ENCODE peak calls at places on chromosomes 1 and 21, in seven cellular contexts. O is PC-3; B is astrocyte of the spinal cord; I is AG09309; L is naive thymus-derived CD4-positive, alpha-beta T cell; P is suprapubic skin; J is right cardiac atrium. T is an unnamed sample.

GRCh38 chr1:205270764-205271163 is 43.0 kb downstream of the TMCC2 start:
- DNase-seq in J (no peak), B (no peak), P (no peak), I (no peak), L (no peak), O (peak), T (no peak)

GRCh38 chr21:26077523-26077922 is 93.0 kb downstream of the APP start:
- DNase-seq in J (no peak), B (no peak), P (no peak), I (no peak), L (no peak), O (no peak), T (no peak)

GRCh38 chr1:223189903-223190724 is 47.1 kb upstream of the TLR5 start:
- DNase-seq in I (peak), B (peak), L (peak), J (no peak), O (peak), P (no peak), T (peak)

GRCh38 chr1:50080904-50081586 is 27.7 kb upstream of the ELAVL4 start:
- DNase-seq in I (no peak), B (peak), L (no peak), O (peak), J (no peak), P (no peak), T (peak)

GRCh38 chr1:154446292-154446691 is 41.1 kb downstream of the IL6R start:
- DNase-seq in O (no peak), I (peak), L (no peak), J (no peak), P (peak), B (peak), T (no peak)

GRCh38 chr1:220942278-220942677 is 63.0 kb downstream of the HLX start:
- DNase-seq in L (no peak), B (no peak), O (no peak), J (no peak), P (no peak), I (no peak), T (no peak)

GRCh38 chr1:248850124-248850523 is 8.8 kb downstream of the ZNF692 start:
- DNase-seq in P (no peak), O (no peak), I (no peak), B (no peak), J (no peak), L (no peak), T (no peak)

GRCh38 chr1:153356392-153357075 is 1.1 kb upstream of the S100A9 start:
- DNase-seq in I (no peak), O (no peak), P (no peak), L (no peak), B (no peak), J (no peak), T (no peak)

GRCh38 chr1:9892563-9893528 is 17.2 kb downstream of the CTNNBIP1 start:
- DNase-seq in P (no peak), O (peak), J (no peak), B (peak), I (no peak), L (no peak), T (peak)

GRCh38 chr1:67821263-67821662 is 12.0 kb downstream of the GNG12 start:
- DNase-seq in I (no peak), O (no peak), L (no peak), P (no peak), J (no peak), B (no peak), T (no peak)

GRCh38 chr1:235011064-235011598 is 117.5 kb downstream of the TOMM20 start:
- DNase-seq in I (no peak), O (no peak), B (no peak), P (peak), L (peak), J (no peak), T (no peak)

GRCh38 chr1:188277771-188278170 is 1449.0 kb downstream of the PLA2G4A start:
- DNase-seq in J (no peak), L (no peak), B (no peak), P (no peak), O (no peak), I (no peak), T (no peak)

GRCh38 chr1:230303069-230303468 is 123.1 kb downstream of the PGBD5 start:
- DNase-seq in P (no peak), J (no peak), B (no peak), L (no peak), I (no peak), O (no peak), T (no peak)

GRCh38 chr1:66732407-66733166 is 19.7 kb upstream of the DYNLT5 start:
- DNase-seq in B (no peak), L (no peak), I (no peak), P (no peak), J (no peak), O (peak), T (no peak)

GRCh38 chr1:205365945-205366463 is 9.3 kb upstream of the KLHDC8A start:
- DNase-seq in B (peak), L (no peak), J (no peak), P (peak), O (peak), I (no peak), T (no peak)

GRCh38 chr1:165034136-165034535 is 322.4 kb downstream of the LMX1A start:
- DNase-seq in J (no peak), O (peak), L (no peak), I (no peak), B (no peak), P (no peak), T (no peak)

GRCh38 chr1:10646347-10646861 is 150.0 kb downstream of the CASZ1 start:
- DNase-seq in B (peak), I (no peak), O (peak), P (no peak), L (no peak), J (peak), T (no peak)

GRCh38 chr1:218433744-218434143 is 88.6 kb downstream of the TGFB2 start:
- DNase-seq in P (no peak), O (no peak), B (peak), L (no peak), I (no peak), J (no peak), T (no peak)

GRCh38 chr21:37937668-37938067 is 21.4 kb upstream of the KCNJ6 start:
- DNase-seq in O (no peak), P (no peak), B (no peak), I (no peak), L (no peak), J (no peak), T (no peak)

GRCh38 chr1:94980049-94980908 is 53.4 kb upstream of the CNN3 start:
- DNase-seq in P (no peak), B (no peak), O (no peak), L (no peak), J (no peak), I (no peak), T (no peak)

GRCh38 chr1:111778541-111779051 is 22.9 kb downstream of the DDX20 start:
- DNase-seq in O (no peak), P (no peak), L (no peak), I (peak), J (no peak), B (no peak), T (no peak)

GRCh38 chr1:24309762-24310485 is 9.2 kb upstream of the GRHL3 start:
- DNase-seq in I (no peak), L (no peak), J (no peak), P (no peak), O (peak), B (peak), T (no peak)

GRCh38 chr1:156592158-156592909 is 758 bp downstream of the NAXE start:
- DNase-seq in O (peak), L (no peak), P (no peak), I (no peak), J (no peak), B (no peak), T (no peak)

GRCh38 chr1:156591432-156592157 is at the start of gene NAXE:
- DNase-seq in I (no peak), J (peak), P (peak), B (peak), L (peak), O (peak), T (no peak)

GRCh38 chr1:156589546-156589945 is 2.0 kb upstream of the NAXE start:
- DNase-seq in B (no peak), P (no peak), O (no peak), I (no peak), L (no peak), J (no peak), T (no peak)

GRCh38 chr1:156591181-156591431 is 470 bp upstream of the NAXE start:
- DNase-seq in J (no peak), O (no peak), L (no peak), I (no peak), B (no peak), P (no peak), T (no peak)

GRCh38 chr1:156590326-156591180 is 1.0 kb upstream of the NAXE start:
- DNase-seq in I (no peak), P (no peak), B (no peak), O (no peak), J (no peak), L (no peak), T (no peak)
- H3K4me3 ChIP-seq in I (no peak), P (no peak), B (no peak), O (peak), J (no peak), L (no peak), T (peak)

DNA sequence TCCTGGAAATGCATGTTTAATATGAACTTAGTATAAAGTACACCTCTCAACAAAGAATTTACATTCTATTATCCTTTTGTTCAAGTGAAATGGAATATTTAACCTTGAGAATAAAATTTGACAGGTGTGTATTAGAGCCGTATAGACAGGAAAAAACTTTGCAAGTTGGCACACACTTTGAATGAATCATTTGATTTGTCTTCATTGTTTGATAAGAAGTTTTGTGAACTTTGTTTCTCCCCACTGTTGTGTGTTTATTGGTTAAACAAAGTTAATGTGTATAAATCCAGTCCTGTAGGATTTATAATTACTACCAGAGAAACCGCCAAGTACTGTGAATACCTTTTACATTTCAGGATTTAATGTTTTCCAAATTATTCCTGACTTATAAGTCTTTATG is 2.0 kb downstream of the SYDE2 start:
- DNase-seq in B (peak), I (no peak), P (no peak), L (no peak), J (no peak), O (peak), T (no peak)
- H3K4me3 ChIP-seq in B (no peak), I (no peak), P (peak), L (no peak), J (peak), O (peak), T (no peak)

DNA sequence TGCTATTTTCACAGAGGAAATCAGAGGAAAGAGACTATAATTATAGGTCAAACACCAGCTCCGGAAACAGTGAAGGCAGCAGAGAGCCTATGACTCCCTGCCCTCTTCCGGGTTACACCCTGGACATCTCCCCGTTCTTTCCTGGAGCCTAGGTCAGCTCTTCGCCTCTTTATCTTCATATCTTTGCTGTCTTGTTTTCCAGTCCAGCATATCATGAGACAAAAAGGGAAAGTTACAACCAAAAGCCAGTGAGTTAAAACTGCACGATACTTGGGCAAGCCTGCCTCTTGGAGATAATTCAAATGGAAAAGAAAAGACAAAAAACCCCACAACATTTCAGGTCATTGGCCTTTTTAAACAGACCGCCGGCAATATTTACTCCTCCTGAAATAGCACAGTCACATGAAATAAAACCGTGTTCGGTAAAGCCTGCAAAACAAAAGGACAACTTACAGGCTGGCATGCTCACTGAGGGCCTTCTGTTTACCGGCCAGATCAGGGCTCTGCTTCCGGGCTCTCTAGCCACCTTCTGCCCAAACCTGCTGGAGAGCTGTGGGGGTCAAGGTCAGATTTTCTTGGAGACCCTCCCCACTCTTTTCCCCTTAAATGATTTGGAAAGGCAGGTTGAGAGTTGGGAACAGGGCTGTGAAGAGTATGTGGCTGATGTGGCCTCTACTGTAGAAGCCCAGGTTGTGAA is 42.8 kb upstream of the PPP2R5A start:
- DNase-seq in O (no peak), B (no peak), L (no peak), P (no peak), I (no peak), J (no peak), T (no peak)
- H3K4me3 ChIP-seq in O (no peak), B (no peak), L (no peak), P (no peak), I (no peak), J (no peak), T (no peak)

DNA sequence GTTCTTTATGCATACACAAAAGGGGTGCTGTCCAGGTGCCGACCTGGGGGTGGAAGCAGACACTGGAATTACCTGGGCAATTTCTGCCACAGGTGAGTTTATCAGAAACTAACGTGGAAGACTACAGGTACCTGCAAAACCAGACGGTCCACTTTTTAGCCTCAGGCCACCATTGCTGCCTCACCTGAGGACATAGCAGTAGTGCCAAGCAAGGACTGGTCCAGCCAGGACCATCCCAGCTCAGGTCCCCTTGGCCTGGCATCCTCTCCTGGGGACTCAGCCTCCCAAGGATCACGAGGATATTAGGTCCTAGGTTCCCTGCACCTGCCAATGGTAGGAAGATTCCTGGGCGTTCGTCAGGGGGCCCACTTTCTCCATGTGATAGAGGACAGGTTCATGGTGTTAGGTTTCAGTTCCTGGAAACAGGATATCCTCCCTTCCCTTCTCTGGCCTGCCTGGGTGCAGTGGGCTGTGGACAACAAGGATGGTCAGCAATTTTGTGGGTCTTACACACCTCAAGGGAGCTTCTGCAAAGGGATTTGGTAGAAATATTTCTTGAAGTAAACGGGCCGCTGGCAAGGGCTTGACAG is 71.6 kb upstream of the RAB4A start:
- DNase-seq in P (no peak), O (peak), J (no peak), I (no peak), L (no peak), B (no peak), T (no peak)
- H3K4me3 ChIP-seq in P (no peak), O (no peak), J (no peak), I (no peak), L (peak), B (no peak), T (no peak)

DNA sequence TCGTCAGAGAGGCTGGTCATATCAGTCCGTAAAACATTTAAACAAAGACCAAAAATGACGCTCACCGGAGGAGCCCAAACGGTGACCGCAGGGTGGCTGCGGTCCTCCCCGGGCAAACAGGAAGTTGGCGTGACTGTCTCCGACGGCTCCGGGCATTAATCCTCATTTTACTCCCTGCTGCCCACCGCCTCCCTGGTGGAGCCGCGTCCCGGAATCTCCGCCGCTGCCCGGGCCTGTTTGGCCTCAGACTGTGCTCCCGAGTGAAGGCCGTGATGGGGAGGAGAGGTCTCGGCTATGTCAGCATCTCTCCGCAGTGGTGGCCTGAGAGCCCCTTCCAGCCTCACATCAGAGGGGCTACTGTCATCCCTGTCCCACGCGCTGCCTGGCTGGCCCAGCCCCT is 9.9 kb downstream of the PRDM16 start:
- DNase-seq in J (peak), O (no peak), I (no peak), B (no peak), P (no peak), L (no peak), T (no peak)
- H3K4me3 ChIP-seq in J (no peak), O (no peak), I (no peak), B (no peak), P (no peak), L (no peak), T (no peak)

GRCh38 chr1:231418741-231419107 is 3.4 kb downstream of the EGLN1 start:
- DNase-seq in I (no peak), O (no peak), L (no peak), B (no peak), J (no peak), P (no peak), T (no peak)

GRCh38 chr1:231419147-231419546 is 2.9 kb downstream of the EGLN1 start:
- DNase-seq in L (no peak), O (peak), I (no peak), B (no peak), P (no peak), J (no peak), T (no peak)

GRCh38 chr1:231418101-231418740 is 3.9 kb downstream of the EGLN1 start:
- DNase-seq in L (no peak), J (no peak), I (no peak), P (no peak), B (no peak), O (peak), T (no peak)

GRCh38 chr1:231416896-231417295 is 5.2 kb downstream of the EGLN1 start:
- DNase-seq in J (no peak), B (no peak), L (no peak), O (no peak), I (no peak), P (no peak), T (no peak)

DNA sequence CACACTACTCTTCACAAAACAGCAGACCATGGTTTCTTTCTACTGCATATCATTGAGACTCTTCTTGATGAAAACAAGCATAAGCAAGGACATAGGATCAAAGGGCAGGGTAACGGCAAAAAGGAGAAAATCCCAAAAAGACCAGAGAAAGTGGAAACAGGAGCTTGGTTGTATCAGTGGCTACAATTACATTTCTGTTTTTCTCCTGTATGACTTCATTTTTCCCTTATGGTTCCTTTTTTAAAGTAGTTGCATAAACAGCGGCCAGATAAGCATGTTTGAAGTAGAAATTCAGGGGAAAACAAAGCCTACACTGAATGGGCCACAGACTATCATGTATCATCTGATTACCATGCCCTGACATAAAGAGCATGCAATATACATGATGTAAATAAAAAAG is 4.6 kb downstream of the EGLN1 start:
- DNase-seq in O (no peak), P (no peak), J (no peak), I (no peak), B (no peak), L (no peak), T (no peak)
- H3K4me3 ChIP-seq in O (peak), P (peak), J (peak), I (no peak), B (no peak), L (no peak), T (no peak)

DNA sequence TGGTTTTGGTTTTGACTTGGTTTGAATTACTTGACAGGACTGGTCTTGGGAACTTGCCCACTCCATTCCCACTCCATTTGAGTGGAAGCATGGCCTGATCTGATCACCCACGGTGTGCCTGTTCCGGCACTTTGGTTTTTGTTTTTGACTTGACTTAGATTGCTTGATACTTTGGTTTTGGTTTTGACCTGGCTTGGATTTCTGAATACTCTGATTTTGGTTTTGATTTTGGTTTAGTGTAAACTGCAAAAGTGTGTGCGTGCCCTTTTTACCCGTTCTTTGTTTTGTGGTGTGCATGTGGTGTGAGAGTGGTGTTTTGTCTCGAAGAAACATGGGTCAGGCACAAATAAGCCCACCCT is 50.0 kb downstream of the ADCY10 start:
- DNase-seq in J (no peak), P (no peak), O (no peak), B (no peak), L (no peak), I (no peak), T (no peak)
- H3K4me3 ChIP-seq in J (no peak), P (no peak), O (no peak), B (no peak), L (no peak), I (no peak), T (no peak)

GRCh38 chr1:56573311-56573710 is 6.1 kb downstream of the PLPP3 start:
- DNase-seq in O (no peak), I (no peak), J (no peak), L (no peak), P (no peak), B (no peak), T (no peak)
- H3K4me3 ChIP-seq in O (no peak), I (no peak), J (peak), L (no peak), P (peak), B (no peak), T (no peak)

GRCh38 chr1:39635871-39636210 is 3.6 kb downstream of the HEYL start:
- DNase-seq in O (no peak), L (no peak), I (no peak), P (no peak), B (no peak), J (no peak), T (no peak)

GRCh38 chr1:39635205-39635870 is 4.1 kb downstream of the HEYL start:
- DNase-seq in P (no peak), J (peak), I (no peak), B (no peak), L (no peak), O (no peak), T (no peak)

GRCh38 chr1:39638965-39639332 is 494 bp downstream of the HEYL start:
- DNase-seq in L (no peak), I (no peak), O (no peak), J (no peak), B (no peak), P (no peak), T (no peak)

GRCh38 chr1:39639333-39640130 is at the start of gene HEYL:
- DNase-seq in I (no peak), J (peak), O (no peak), L (peak), P (peak), B (no peak), T (no peak)

GRCh38 chr1:39637301-39637700 is 2.1 kb downstream of the HEYL start:
- DNase-seq in B (no peak), L (no peak), I (no peak), J (peak), P (no peak), O (no peak), T (no peak)
- H3K4me3 ChIP-seq in B (no peak), L (no peak), I (no peak), J (peak), P (no peak), O (no peak), T (no peak)

GRCh38 chr21:44926364-44927101 is 5.8 kb upstream of the ITGB2 start:
- DNase-seq in B (no peak), O (peak), I (peak), P (no peak), J (peak), L (peak), T (peak)
- H3K4me3 ChIP-seq in B (no peak), O (no peak), I (no peak), P (no peak), J (no peak), L (peak), T (peak)